ENCODE peak calls at places on chromosomes 12 and 14, in seven cellular contexts. M is uterus, D is gastrocnemius medialis, B is esophagus muscularis mucosa, V is transverse colon, Z is breast epithelium, E is heart left ventricle. O is an unnamed sample.

GRCh38 chr12:111438501-111438900 is 32.8 kb downstream of the SH2B3 start:
- DNase-seq in M (no peak), D (no peak), B (no peak), V (peak), Z (no peak), E (no peak), O (no peak)

GRCh38 chr14:100069161-100069800 is 4.1 kb downstream of the EVL start:
- DNase-seq in M (no peak), D (no peak), B (no peak), V (no peak), Z (no peak), E (no peak), O (no peak)

GRCh38 chr12:11307143-11307542 is 3.1 kb downstream of the PRB4 start:
- DNase-seq in M (no peak), D (no peak), B (no peak), V (no peak), Z (no peak), E (no peak), O (no peak)

GRCh38 chr12:75606146-75606545 is 94.7 kb upstream of the KRR1 start:
- DNase-seq in M (no peak), D (no peak), B (no peak), V (no peak), Z (no peak), E (no peak), O (no peak)

GRCh38 chr12:130872179-130873096 is 572 bp downstream of the RAN start:
- DNase-seq in M (no peak), D (no peak), B (no peak), V (peak), Z (peak), E (peak), O (peak)

GRCh38 chr14:48398675-48399282 is 723.4 kb upstream of the MDGA2 start:
- DNase-seq in M (no peak), D (no peak), B (no peak), V (no peak), Z (no peak), E (no peak), O (no peak)

GRCh38 chr12:111056618-111057521 is 136.5 kb upstream of the MYL2 start:
- DNase-seq in M (no peak), D (no peak), B (no peak), V (peak), Z (no peak), E (no peak), O (peak)

GRCh38 chr14:23641915-23642588 is 5.9 kb downstream of the DHRS2 start:
- DNase-seq in M (no peak), D (no peak), B (no peak), V (peak), Z (no peak), E (no peak), O (no peak)

GRCh38 chr14:106694638-106695393 is 1168.4 kb downstream of the TMEM121 start:
- DNase-seq in M (no peak), D (no peak), B (no peak), V (peak), Z (no peak), E (no peak), O (no peak)

GRCh38 chr14:42541535-42542001 is 934.9 kb downstream of the LRFN5 start:
- DNase-seq in M (no peak), D (no peak), B (no peak), V (no peak), Z (no peak), E (no peak), O (no peak)

GRCh38 chr14:81137316-81137715 is 83.4 kb downstream of the GTF2A1 start:
- DNase-seq in M (no peak), D (no peak), B (no peak), V (no peak), Z (no peak), E (no peak), O (no peak)

GRCh38 chr14:104556256-104557021 is 23.1 kb upstream of the C14orf180 start:
- DNase-seq in M (no peak), D (no peak), B (no peak), V (peak), Z (peak), E (no peak), O (peak)

GRCh38 chr12:33438890-33439586 is 581 bp downstream of the SYT10 start:
- DNase-seq in M (no peak), D (no peak), B (no peak), V (no peak), Z (no peak), E (no peak), O (no peak)

GRCh38 chr12:1533602-1534304 is 60.6 kb downstream of the FBXL14 start:
- DNase-seq in M (no peak), D (no peak), B (no peak), V (peak), Z (peak), E (no peak), O (no peak)

GRCh38 chr12:9255837-9256236 is 47.6 kb upstream of the PZP start:
- DNase-seq in M (no peak), D (no peak), B (no peak), V (no peak), Z (no peak), E (no peak), O (no peak)

GRCh38 chr12:108811411-108812185 is 45.8 kb downstream of the SSH1 start:
- DNase-seq in M (no peak), D (no peak), B (no peak), V (no peak), Z (no peak), E (no peak), O (no peak)

GRCh38 chr12:88932457-88932856 is 352.2 kb upstream of the KITLG start:
- DNase-seq in M (no peak), D (no peak), B (no peak), V (no peak), Z (no peak), E (no peak), O (no peak)

GRCh38 chr14:57089901-57090300 is 178.8 kb downstream of the EXOC5 start:
- DNase-seq in M (no peak), D (no peak), B (no peak), V (no peak), Z (no peak), E (no peak), O (no peak)

GRCh38 chr12:69348162-69348938 is at the start of gene LYZ:
- DNase-seq in M (no peak), D (peak), B (no peak), V (peak), Z (no peak), E (no peak), O (no peak)

GRCh38 chr12:18690653-18691052 is 47.2 kb downstream of the PLCZ1 start:
- DNase-seq in M (no peak), D (no peak), B (no peak), V (no peak), Z (no peak), E (no peak), O (no peak)

GRCh38 chr12:54596526-54596946 is 8.1 kb upstream of the PPP1R1A start:
- DNase-seq in M (peak), D (no peak), B (no peak), V (peak), Z (peak), E (peak), O (peak)

GRCh38 chr12:132708150-132708549 is 2.5 kb upstream of the PGAM5 start:
- DNase-seq in M (no peak), D (no peak), B (no peak), V (no peak), Z (no peak), E (no peak), O (no peak)

GRCh38 chr12:132711169-132711843 is 664 bp downstream of the PGAM5 start:
- DNase-seq in M (no peak), D (no peak), B (no peak), V (peak), Z (no peak), E (no peak), O (no peak)

GRCh38 chr12:132710062-132710421 is 600 bp upstream of the PGAM5 start:
- DNase-seq in M (no peak), D (no peak), B (no peak), V (no peak), Z (no peak), E (no peak), O (no peak)

GRCh38 chr12:132713123-132713522 is 2.5 kb downstream of the PGAM5 start:
- DNase-seq in M (no peak), D (no peak), B (no peak), V (no peak), Z (no peak), E (no peak), O (no peak)

GRCh38 chr12:132710422-132711168 is at the start of gene PGAM5:
- DNase-seq in M (peak), D (peak), B (peak), V (peak), Z (peak), E (peak), O (peak)
- TF ChIP-seq POLR2A in M (peak), D (peak), B (peak), V (peak), Z (no peak), E (no peak), O (peak)

GRCh38 chr12:51027342-51027835 is 1.2 kb upstream of the SLC11A2 start:
- DNase-seq in M (no peak), D (no peak), B (no peak), V (no peak), Z (no peak), E (no peak), O (no peak)
- H3K27ac ChIP-seq in M (no peak), D (no peak), B (no peak), V (no peak), Z (peak), E (no peak), O (no peak)

GRCh38 chr14:50666772-50667490 is 1.2 kb downstream of the SAV1 start:
- DNase-seq in M (peak), D (peak), B (no peak), V (peak), Z (no peak), E (peak), O (peak)

GRCh38 chr14:50669441-50669986 is 1.4 kb upstream of the SAV1 start:
- DNase-seq in M (no peak), D (no peak), B (no peak), V (no peak), Z (no peak), E (no peak), O (no peak)

GRCh38 chr14:50667491-50668007 is 557 bp downstream of the SAV1 start:
- DNase-seq in M (peak), D (no peak), B (no peak), V (peak), Z (peak), E (no peak), O (peak)

GRCh38 chr14:50668852-50669194 is 717 bp upstream of the SAV1 start:
- DNase-seq in M (no peak), D (no peak), B (no peak), V (no peak), Z (no peak), E (no peak), O (no peak)

GRCh38 chr14:50668008-50668851 is at the start of gene SAV1:
- DNase-seq in M (peak), D (peak), B (peak), V (peak), Z (peak), E (peak), O (peak)
- TF ChIP-seq POLR2A in M (peak), D (peak), B (peak), V (peak), Z (peak), E (no peak), O (peak)

GRCh38 chr14:67421356-67422224 is 9.6 kb upstream of the PLEK2 start:
- DNase-seq in M (no peak), D (no peak), B (no peak), V (no peak), Z (no peak), E (no peak), O (peak)
- H3K27ac ChIP-seq in M (no peak), D (no peak), B (no peak), V (no peak), Z (no peak), E (no peak), O (no peak)

GRCh38 chr12:121822393-121823100 is 18.7 kb downstream of the SETD1B start:
- DNase-seq in M (no peak), D (no peak), B (no peak), V (no peak), Z (no peak), E (no peak), O (no peak)
- TF ChIP-seq POLR2A in M (no peak), D (no peak), B (no peak), V (no peak), Z (no peak), E (no peak), O (no peak)

GRCh38 chr14:79334272-79334671 is 877.0 kb downstream of the DIO2 start:
- DNase-seq in M (no peak), D (no peak), B (no peak), V (no peak), Z (no peak), E (no peak), O (no peak)
- H3K27ac ChIP-seq in M (no peak), D (no peak), B (no peak), V (no peak), Z (no peak), E (no peak), O (peak)

DNA sequence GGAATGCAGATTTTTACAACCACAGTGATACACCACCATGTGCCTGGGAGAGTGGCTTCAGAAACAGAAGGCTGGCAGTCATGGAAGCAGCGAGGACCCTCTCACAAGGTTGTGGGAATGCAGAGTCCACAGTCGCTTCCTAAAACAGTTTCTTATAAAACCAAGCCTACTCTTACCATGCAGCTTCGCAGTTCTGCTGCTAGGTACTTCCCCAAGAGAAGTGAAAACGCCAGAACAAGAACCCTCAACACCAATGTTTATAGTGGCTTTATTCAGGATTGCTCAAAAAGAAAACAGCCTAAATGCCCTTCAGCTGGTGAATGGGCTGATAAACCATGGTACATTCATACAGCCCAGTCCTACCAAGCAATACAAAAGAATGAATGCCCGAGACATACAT is 87.2 kb downstream of the DDX51 start:
- DNase-seq in M (no peak), D (no peak), B (no peak), V (no peak), Z (no peak), E (no peak), O (no peak)
- TF ChIP-seq POLR2A in M (no peak), D (no peak), B (no peak), V (no peak), Z (no peak), E (no peak), O (no peak)